ENCODE peak calls at places on chromosomes 6 and 20, in four cellular contexts. U, I, B and F are unnamed samples.
A peak's percentile ranks its signal among the peaks of the same experiment; 100 is the strongest.

GRCh38 chr20:46242390-46242789 is 65.9 kb downstream of the CDH22 start:
- DNase-seq in U (no peak), I (no peak), B (no peak), F (no peak)

GRCh38 chr20:3691306-3691705 is 9.5 kb upstream of the ADAM33 start:
- DNase-seq in U (no peak), I (no peak), B (no peak), F (peak; percentile 35)

GRCh38 chr20:63254237-63254535 is at the start of gene NKAIN4:
- DNase-seq in U (no peak), I (no peak), B (no peak), F (no peak)

GRCh38 chr20:346640-347316 is at the start of gene NRSN2:
- DNase-seq in U (peak; percentile 72), I (no peak), B (no peak), F (peak; percentile 87)

GRCh38 chr6:120786256-120786655 is 548.0 kb downstream of the TBC1D32 start:
- DNase-seq in U (no peak), I (no peak), B (no peak), F (no peak)

GRCh38 chr20:51456511-51457280 is 85.8 kb downstream of the NFATC2 start:
- DNase-seq in U (peak; percentile 98), I (peak; percentile 95), B (peak; percentile 95), F (peak; percentile 99)

GRCh38 chr6:35044145-35044745 is 96.9 kb downstream of the TCP11 start:
- DNase-seq in U (peak; percentile 76), I (no peak), B (no peak), F (peak; percentile 64)

GRCh38 chr20:51196991-51197651 is 174.2 kb upstream of the KCNG1 start:
- DNase-seq in U (peak; percentile 69), I (no peak), B (no peak), F (no peak)

GRCh38 chr6:137033828-137034227 is 10.9 kb downstream of the IL20RA start:
- DNase-seq in U (peak; percentile 68), I (no peak), B (no peak), F (no peak)